ENCODE peak calls at places on chromosome 19, in seven cellular contexts. Q is psoas muscle; H is IMR-90; Y is T-helper 17 cell; F is pancreas; V is CD4-positive, CD25-positive, alpha-beta regulatory T cell; N is neural progenitor cell. E is an unnamed sample.
A peak's percentile ranks its signal among the peaks of the same experiment; 100 is the strongest.

GRCh38 chr19:16599655-16600346 is 27.6 kb upstream of the SLC35E1 start:
- DNase-seq in Q (no peak), H (no peak), Y (no peak), F (no peak), V (no peak), N (no peak), E (no peak)

GRCh38 chr19:33465834-33466233 is 55.8 kb downstream of the PEPD start:
- DNase-seq in Q (no peak), H (no peak), Y (no peak), F (no peak), V (no peak), N (no peak), E (no peak)

GRCh38 chr19:7989071-7989575 is 16.3 kb downstream of the ELAVL1 start:
- DNase-seq in Q (no peak), H (no peak), Y (no peak), F (no peak), V (no peak), N (no peak), E (no peak)

GRCh38 chr19:489418-490196 is 6.7 kb upstream of the MADCAM1 start:
- DNase-seq in Q (peak; percentile 58), H (peak; percentile 8), Y (no peak), F (no peak), V (no peak), N (peak; percentile 77), E (peak; percentile 79)

GRCh38 chr19:13999085-13999484 is 7.0 kb downstream of the RFX1 start:
- DNase-seq in Q (no peak), H (no peak), Y (no peak), F (no peak), V (no peak), N (no peak), E (no peak)

GRCh38 chr19:16888629-16889371 is at the start of gene F2RL3:
- DNase-seq in Q (peak; percentile 55), H (peak; percentile 22), Y (no peak), F (no peak), V (no peak), N (no peak), E (no peak)

GRCh38 chr19:16373539-16373938 is 48.9 kb downstream of the KLF2 start:
- DNase-seq in Q (peak; percentile 65), H (peak; percentile 83), Y (no peak), F (no peak), V (no peak), N (no peak), E (peak; percentile 52)

GRCh38 chr19:44608391-44608821 is 5.0 kb upstream of the IGSF23 start:
- DNase-seq in Q (no peak), H (peak; percentile 69), Y (no peak), F (no peak), V (no peak), N (no peak), E (no peak)

GRCh38 chr19:44871809-44872208 is 19.2 kb upstream of the TOMM40 start:
- DNase-seq in Q (no peak), H (no peak), Y (no peak), F (no peak), V (no peak), N (no peak), E (no peak)

GRCh38 chr19:46065486-46065885 is 24.7 kb upstream of the IGFL4 start:
- DNase-seq in Q (no peak), H (no peak), Y (no peak), F (no peak), V (no peak), N (no peak), E (no peak)

GRCh38 chr19:50000038-50000890 is 24.9 kb downstream of the VRK3 start:
- DNase-seq in Q (no peak), H (no peak), Y (no peak), F (no peak), V (no peak), N (no peak), E (no peak)

GRCh38 chr19:18192673-18193387 is at the start of gene MPV17L2:
- DNase-seq in Q (peak; percentile 100), H (peak; percentile 100), Y (peak; percentile 97), F (peak; percentile 96), V (peak; percentile 99), N (peak; percentile 100), E (peak; percentile 100)

GRCh38 chr19:35207391-35207871 is 21.1 kb downstream of the FAM187B start:
- DNase-seq in Q (no peak), H (no peak), Y (no peak), F (no peak), V (peak; percentile 56), N (no peak), E (no peak)

GRCh38 chr19:50414850-50415660 is 3.7 kb upstream of the SPIB start:
- DNase-seq in Q (peak; percentile 81), H (peak; percentile 54), Y (peak; percentile 64), F (peak; percentile 94), V (peak; percentile 66), N (peak; percentile 86), E (peak; percentile 85)

GRCh38 chr19:27975419-27976005 is 1237.4 kb downstream of the UQCRFS1 start:
- DNase-seq in Q (no peak), H (no peak), Y (no peak), F (no peak), V (no peak), N (no peak), E (no peak)

GRCh38 chr19:22784051-22784450 is at the start of gene ZNF99:
- DNase-seq in Q (peak; percentile 47), H (no peak), Y (no peak), F (no peak), V (no peak), N (no peak), E (peak; percentile 65)

GRCh38 chr19:33388817-33389573 is 15.5 kb downstream of the CEBPG start:
- DNase-seq in Q (peak; percentile 71), H (no peak), Y (no peak), F (no peak), V (no peak), N (no peak), E (peak; percentile 50)

GRCh38 chr19:47005873-47006272 is 13.8 kb upstream of the NPAS1 start:
- DNase-seq in Q (no peak), H (no peak), Y (no peak), F (no peak), V (no peak), N (no peak), E (no peak)

GRCh38 chr19:19280561-19280960 is 7.5 kb upstream of the TM6SF2 start:
- DNase-seq in Q (no peak), H (peak; percentile 5), Y (no peak), F (no peak), V (no peak), N (no peak), E (no peak)

DNA sequence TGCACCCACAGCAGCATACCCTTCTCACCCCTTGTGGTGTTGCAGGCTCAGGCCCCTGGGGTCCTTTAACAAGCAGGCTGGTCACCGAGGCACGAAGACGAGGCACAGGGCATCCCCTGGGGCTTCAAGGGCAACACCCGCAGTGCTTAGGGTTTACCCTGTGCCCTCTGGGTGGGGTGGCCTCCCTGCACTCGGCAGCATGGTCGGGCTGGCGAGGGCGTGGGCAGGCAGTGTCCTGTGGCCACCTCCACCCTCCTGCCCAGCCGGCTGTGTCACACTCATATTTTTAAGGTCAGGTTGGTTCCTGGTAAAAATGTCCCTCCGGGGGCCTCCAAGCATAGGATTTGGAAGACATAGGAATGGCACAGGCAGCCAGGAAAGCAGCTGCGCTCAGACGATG is 11.4 kb upstream of the ZNF135 start:
- DNase-seq in Q (no peak), H (no peak), Y (no peak), F (no peak), V (no peak), N (no peak), E (no peak)
- H3K9me3 ChIP-seq in Q (peaks cover 34% of the 10 kb centered on the region), H (peaks cover 79% of the 10 kb centered on the region), Y (no peaks in the 10 kb centered on the region), F (no peaks in the 10 kb centered on the region), V (peaks cover 12% of the 10 kb centered on the region), N (no peaks in the 10 kb centered on the region), E (peaks cover 26% of the 10 kb centered on the region)

GRCh38 chr19:21148681-21149080 is 6.8 kb downstream of the ZNF431 start:
- DNase-seq in Q (no peak), H (no peak), Y (no peak), F (no peak), V (no peak), N (no peak), E (no peak)
- H3K9me3 ChIP-seq in Q (no peaks in the 10 kb centered on the region), H (no peaks in the 10 kb centered on the region), Y (no peaks in the 10 kb centered on the region), F (no peaks in the 10 kb centered on the region), V (peaks cover 22% of the 10 kb centered on the region), N (peaks cover 25% of the 10 kb centered on the region), E (no peaks in the 10 kb centered on the region)

GRCh38 chr19:1634938-1635243 is 17.5 kb downstream of the TCF3 start:
- DNase-seq in Q (no peak), H (no peak), Y (no peak), F (no peak), V (no peak), N (no peak), E (no peak)

GRCh38 chr19:1636325-1637236 is 15.8 kb downstream of the TCF3 start:
- DNase-seq in Q (no peak), H (no peak), Y (no peak), F (no peak), V (no peak), N (no peak), E (no peak)

GRCh38 chr19:1633269-1633606 is 19.2 kb downstream of the TCF3 start:
- DNase-seq in Q (no peak), H (no peak), Y (no peak), F (no peak), V (no peak), N (no peak), E (no peak)

GRCh38 chr19:1632462-1633268 is 19.8 kb downstream of the TCF3 start:
- DNase-seq in Q (no peak), H (no peak), Y (no peak), F (no peak), V (no peak), N (no peak), E (no peak)

GRCh38 chr19:1634242-1634937 is 18.0 kb downstream of the TCF3 start:
- DNase-seq in Q (no peak), H (no peak), Y (no peak), F (no peak), V (no peak), N (no peak), E (no peak)
- H3K9me3 ChIP-seq in Q (no peaks in the 10 kb centered on the region), H (peaks cover 2% of the 10 kb centered on the region), Y (no peaks in the 10 kb centered on the region), F (no peaks in the 10 kb centered on the region), V (no peaks in the 10 kb centered on the region), N (no peaks in the 10 kb centered on the region), E (no peaks in the 10 kb centered on the region)

DNA sequence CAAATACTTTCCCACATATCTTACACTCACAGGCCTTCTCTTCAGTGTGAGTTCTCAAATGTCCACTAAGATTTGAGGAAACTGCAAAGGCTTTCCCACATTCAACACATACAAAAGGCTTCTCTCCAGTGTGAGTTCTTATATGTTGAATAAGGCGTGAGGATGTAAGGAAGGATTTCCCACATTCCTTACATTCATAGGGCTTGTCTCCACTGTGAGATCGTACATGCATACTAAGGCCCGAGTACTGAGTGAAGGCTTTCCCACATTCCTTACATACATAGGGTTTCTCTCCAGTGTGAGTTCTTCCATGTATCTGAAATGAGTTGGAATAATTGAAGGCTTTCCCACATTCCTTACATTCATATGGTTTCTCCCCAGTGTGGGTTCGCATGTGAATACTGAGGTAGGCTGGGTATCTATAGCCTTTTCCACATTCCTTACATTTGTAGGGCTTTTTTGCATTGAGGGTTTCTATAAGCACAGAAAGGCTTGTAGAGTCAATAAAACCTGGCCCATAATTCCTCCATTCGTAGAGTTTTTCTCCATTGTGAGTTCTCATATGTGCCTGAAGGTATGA is 9.6 kb downstream of the ZNF426 start:
- DNase-seq in Q (no peak), H (peak; percentile 9), Y (no peak), F (no peak), V (no peak), N (no peak), E (no peak)
- H3K9me3 ChIP-seq in Q (peaks cover 93% of the 10 kb centered on the region), H (peaks cover 79% of the 10 kb centered on the region), Y (peaks cover 63% of the 10 kb centered on the region), F (no peaks in the 10 kb centered on the region), V (peaks cover 76% of the 10 kb centered on the region), N (peaks cover 64% of the 10 kb centered on the region), E (peaks cover 39% of the 10 kb centered on the region)

E was measured in aorta.